ENCODE peak calls at places on chromosomes 3 and 15, in six cellular contexts. B is AG09309, K is fibroblast of pulmonary artery, V is dorsolateral prefrontal cortex, Y is tibial nerve, F is HEK293T. C is an unnamed sample.

GRCh38 chr3:65439641-65440040 is 599.1 kb downstream of the MAGI1 start:
- DNase-seq in K (peak), V (peak), B (peak), F (peak), Y (peak), C (peak)

GRCh38 chr15:70133296-70133695 is 35.6 kb upstream of the TLE3 start:
- DNase-seq in V (no peak), B (no peak), Y (no peak), F (no peak), K (no peak), C (no peak)

GRCh38 chr3:67419779-67420178 is 234.6 kb downstream of the SUCLG2 start:
- DNase-seq in Y (no peak), B (no peak), V (no peak), F (no peak), K (no peak), C (no peak)

GRCh38 chr15:101463265-101463664 is 26.2 kb downstream of the PCSK6 start:
- DNase-seq in Y (no peak), B (no peak), V (no peak), K (no peak), F (no peak), C (no peak)

GRCh38 chr15:70283511-70283910 is 185.8 kb upstream of the TLE3 start:
- DNase-seq in K (no peak), V (no peak), Y (no peak), B (no peak), F (no peak), C (no peak)

GRCh38 chr3:46711770-46712169 is 5.9 kb downstream of the PRSS50 start:
- DNase-seq in V (no peak), F (no peak), B (no peak), Y (no peak), K (no peak), C (no peak)

GRCh38 chr3:101203411-101203810 is 117.0 kb downstream of the IMPG2 start:
- DNase-seq in B (no peak), V (no peak), K (peak), F (no peak), Y (no peak), C (peak)

GRCh38 chr3:117355566-117355965 is 646.0 kb downstream of the TUSC7 start:
- DNase-seq in K (peak), V (no peak), F (peak), Y (no peak), B (no peak), C (no peak)

GRCh38 chr3:143277531-143277930 is 158.0 kb downstream of the CHST2 start:
- DNase-seq in Y (no peak), F (no peak), V (no peak), K (no peak), B (no peak), C (no peak)

GRCh38 chr15:39786444-39787056 is 3.9 kb upstream of the FSIP1 start:
- DNase-seq in B (no peak), K (peak), F (peak), V (no peak), Y (no peak), C (peak)